ENCODE peak calls at places on chromosome 14, in five cellular contexts. B, O, Y, R and V are unnamed samples.

GRCh38 chr14:72142328-72142727 is 210.1 kb downstream of the RGS6 start:
- DNase-seq in B (no peak), O (no peak), Y (no peak), R (no peak), V (no peak)

GRCh38 chr14:52124791-52125661 is 56.2 kb upstream of the NID2 start:
- DNase-seq in B (no peak), O (no peak), Y (no peak), R (no peak), V (no peak)

GRCh38 chr14:59267046-59267445 is 78.6 kb downstream of the DAAM1 start:
- DNase-seq in B (no peak), O (no peak), Y (no peak), R (no peak), V (no peak)

GRCh38 chr14:81402123-81402495 is 2.0 kb upstream of the STON2 start:
- DNase-seq in B (no peak), O (no peak), Y (no peak), R (no peak), V (no peak)

GRCh38 chr14:92670177-92670576 is 78.2 kb downstream of the LGMN start:
- DNase-seq in B (no peak), O (no peak), Y (no peak), R (no peak), V (no peak)

GRCh38 chr14:36519431-36520321 is at the start of gene NKX2-1:
- DNase-seq in B (no peak), O (no peak), Y (no peak), R (no peak), V (no peak)

GRCh38 chr14:90599748-90600507 is 203.1 kb downstream of the CALM1 start:
- DNase-seq in B (peak; percentile 53), O (no peak), Y (no peak), R (no peak), V (no peak)

GRCh38 chr14:78758333-78758732 is 588.2 kb downstream of the NRXN3 start:
- DNase-seq in B (no peak), O (peak; percentile 13), Y (peak; percentile 4), R (no peak), V (no peak)

GRCh38 chr14:69485701-69486100 is 1.2 kb downstream of the PLEKHD1 start:
- DNase-seq in B (no peak), O (no peak), Y (no peak), R (no peak), V (no peak)

GRCh38 chr14:37078131-37078530 is 94.3 kb downstream of the SLC25A21 start:
- DNase-seq in B (no peak), O (no peak), Y (no peak), R (no peak), V (no peak)

GRCh38 chr14:54387328-54387727 is 9.5 kb upstream of the CDKN3 start:
- DNase-seq in B (no peak), O (no peak), Y (no peak), R (no peak), V (no peak)

GRCh38 chr14:87049886-87050820 is 942.8 kb downstream of the GALC start:
- DNase-seq in B (no peak), O (no peak), Y (no peak), R (no peak), V (no peak)

GRCh38 chr14:100522616-100523021 is 64.6 kb downstream of the BEGAIN start:
- DNase-seq in B (peak; percentile 27), O (no peak), Y (no peak), R (no peak), V (peak; percentile 28)

GRCh38 chr14:22276913-22277816 is 311.9 kb downstream of the DAD1 start:
- DNase-seq in B (no peak), O (no peak), Y (peak; percentile 12), R (no peak), V (no peak)

GRCh38 chr14:32324601-32325000 is 4.5 kb upstream of the AKAP6 start:
- DNase-seq in B (no peak), O (no peak), Y (no peak), R (no peak), V (no peak)

GRCh38 chr14:58865520-58866281 is 227.9 kb downstream of the DACT1 start:
- DNase-seq in B (no peak), O (no peak), Y (no peak), R (no peak), V (no peak)

GRCh38 chr14:87186745-87187144 is 806.2 kb downstream of the GALC start:
- DNase-seq in B (no peak), O (no peak), Y (no peak), R (no peak), V (no peak)

GRCh38 chr14:90091393-90091792 is 29.6 kb downstream of the KCNK13 start:
- DNase-seq in B (no peak), O (no peak), Y (no peak), R (no peak), V (no peak)

GRCh38 chr14:52267501-52268190 is at the start of gene PTGDR:
- DNase-seq in B (no peak), O (no peak), Y (no peak), R (no peak), V (peak; percentile 89)

GRCh38 chr14:99506269-99506668 is 25.1 kb downstream of the CCNK start:
- DNase-seq in B (no peak), O (no peak), Y (no peak), R (no peak), V (no peak)

GRCh38 chr14:91753501-91754128 is 21.7 kb upstream of the CATSPERB start:
- DNase-seq in B (no peak), O (no peak), Y (no peak), R (no peak), V (no peak)

GRCh38 chr14:91575469-91576208 is 65.5 kb upstream of the PPP4R3A start:
- DNase-seq in B (no peak), O (no peak), Y (no peak), R (no peak), V (no peak)

GRCh38 chr14:92121207-92121669 is 268 bp downstream of the NDUFB1 start:
- DNase-seq in B (peak; percentile 73), O (no peak), Y (no peak), R (no peak), V (no peak)

GRCh38 chr14:22556021-22556989 is 32.7 kb downstream of the DAD1 start:
- DNase-seq in B (peak; percentile 71), O (peak; percentile 98), Y (no peak), R (no peak), V (peak; percentile 97)

GRCh38 chr14:102622262-102622885 is 29.9 kb downstream of the RCOR1 start:
- DNase-seq in B (no peak), O (no peak), Y (no peak), R (no peak), V (no peak)

GRCh38 chr14:105139831-105140239 is 28.7 kb downstream of the JAG2 start:
- DNase-seq in B (peak; percentile 55), O (no peak), Y (no peak), R (no peak), V (peak; percentile 25)
- TF ChIP-seq POLR2AphosphoS5 in B (no peak), O (no peak), Y (no peak), R (no peak), V (no peak)

GRCh38 chr14:105123981-105124836 is 44.4 kb downstream of the JAG2 start:
- DNase-seq in B (peak; percentile 17), O (no peak), Y (no peak), R (no peak), V (no peak)
- TF ChIP-seq POLR2A in B (no peak), O (no peak), Y (no peak), R (no peak), V (no peak)

DNA sequence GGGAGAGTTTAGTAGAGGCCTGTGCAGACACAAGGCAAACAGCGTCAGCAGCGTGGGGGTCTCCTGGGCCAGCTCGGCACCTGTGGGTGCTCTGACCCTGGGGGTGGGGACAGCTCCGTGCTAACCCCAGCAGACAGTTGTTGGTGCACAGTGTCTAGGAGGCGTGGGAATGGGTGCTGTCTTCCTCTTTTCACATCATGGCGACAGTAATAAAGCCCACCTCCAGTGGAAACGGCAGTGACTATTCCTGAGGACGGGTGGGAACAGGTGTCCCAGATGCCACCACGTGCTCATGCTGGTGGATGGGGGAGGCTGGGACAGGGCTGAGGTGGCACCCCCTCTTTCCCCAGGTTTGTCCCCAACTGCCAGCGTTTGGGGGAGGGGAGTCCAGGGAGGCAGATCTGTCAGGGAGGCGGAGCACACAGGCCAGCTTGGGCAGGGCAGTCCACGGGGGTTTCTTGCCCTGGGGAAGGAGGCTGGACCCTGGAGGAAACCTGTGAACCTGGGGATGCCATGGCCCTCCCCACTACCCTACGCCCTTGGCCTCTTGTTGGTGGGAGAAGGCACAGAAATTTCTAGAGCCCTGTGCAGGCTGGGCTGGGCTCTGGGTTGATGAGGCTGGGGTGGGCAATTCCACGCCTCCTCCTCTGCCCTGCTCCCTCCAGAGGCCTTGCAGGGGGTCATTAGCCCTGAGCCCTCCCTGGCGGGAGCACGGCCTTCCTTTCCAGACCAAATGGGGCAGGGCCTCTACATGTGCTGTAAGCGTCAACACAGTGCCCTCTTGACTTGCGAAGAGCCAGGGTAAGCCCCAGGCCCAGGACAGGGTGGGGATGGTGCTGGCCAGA is 3.8 kb downstream of the ZBTB42 start:
- DNase-seq in B (no peak), O (no peak), Y (no peak), R (no peak), V (no peak)
- TF ChIP-seq POLR2AphosphoS5 in B (no peak), O (no peak), Y (peak; percentile 3), R (no peak), V (no peak)

GRCh38 chr14:103920981-103921854 is 7.0 kb upstream of the TDRD9 start:
- DNase-seq in B (peak; percentile 94), O (peak; percentile 71), Y (peak; percentile 86), R (no peak), V (peak; percentile 99)
- TF ChIP-seq POLR2A in B (peak; percentile 64), O (peak; percentile 95), Y (peak; percentile 84), R (no peak), V (no peak)

DNA sequence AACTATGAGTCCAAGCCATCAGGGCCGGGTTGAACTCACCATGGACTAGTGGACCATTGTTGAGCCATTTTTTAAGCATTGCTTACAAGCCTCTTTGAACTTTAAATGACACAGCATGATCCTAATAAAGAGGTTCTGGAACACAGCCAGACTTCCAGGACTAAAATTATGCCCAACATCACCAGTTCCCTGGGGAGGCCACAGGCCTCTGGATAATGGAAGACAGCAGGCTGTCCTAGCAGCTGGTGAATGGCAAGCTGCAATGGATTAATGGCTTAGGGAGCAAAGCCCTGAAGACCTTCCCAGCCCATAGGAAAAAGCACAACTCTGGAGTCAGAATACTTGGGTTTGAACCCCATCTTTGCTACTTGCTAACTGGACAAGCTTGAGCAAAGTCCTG is 71.3 kb downstream of the FLRT2 start:
- DNase-seq in B (no peak), O (no peak), Y (no peak), R (no peak), V (no peak)
- TF ChIP-seq POLR2AphosphoS5 in B (no peak), O (no peak), Y (no peak), R (no peak), V (no peak)

GRCh38 chr14:35341454-35342159 is 49.4 kb downstream of the PSMA6 start:
- DNase-seq in B (peak; percentile 99), O (no peak), Y (peak; percentile 45), R (no peak), V (peak; percentile 94)
- TF ChIP-seq POLR2A in B (peak; percentile 65), O (no peak), Y (no peak), R (no peak), V (peak; percentile 32)

DNA sequence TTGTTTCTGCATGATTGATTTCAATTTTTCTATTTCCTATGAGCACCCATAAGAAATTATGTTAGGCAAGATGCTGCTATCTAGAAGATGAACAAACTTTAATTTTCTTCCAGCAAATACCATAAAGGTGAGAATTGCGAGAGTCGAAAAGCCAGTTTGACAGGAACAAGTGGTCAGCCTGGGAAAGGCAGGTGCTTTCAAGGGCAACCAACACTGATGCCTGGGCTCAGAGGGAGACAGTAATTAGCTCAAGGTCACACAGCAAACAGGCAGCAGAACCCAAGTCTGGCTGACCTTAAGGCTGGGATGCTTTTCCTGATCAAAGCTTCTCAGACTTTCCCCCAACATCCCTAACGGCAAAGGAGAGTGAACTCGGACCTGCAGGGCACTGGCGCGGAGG is 6.8 kb upstream of the OTUB2 start:
- DNase-seq in B (no peak), O (no peak), Y (no peak), R (no peak), V (no peak)
- TF ChIP-seq POLR2AphosphoS5 in B (no peak), O (no peak), Y (no peak), R (no peak), V (no peak)